ENCODE peak calls at places on chromosomes 2 and 18, in seven cellular contexts. N is left cardiac atrium, V is glutamatergic neuron, I is GOT3, S is germinal center, X is choroid plexus epithelial cell, D is 8988T. K is an unnamed sample.

GRCh38 chr18:48142353-48142752 is 211.9 kb upstream of the SMAD2 start:
- DNase-seq in D (no peak), N (no peak), S (no peak), V (no peak), X (no peak), I (no peak), K (no peak)

GRCh38 chr2:119649364-119649917 is 29.6 kb upstream of the TMEM177 start:
- DNase-seq in S (no peak), X (peak), N (no peak), V (no peak), I (no peak), D (no peak), K (no peak)

GRCh38 chr2:238487652-238488346 is 61.1 kb downstream of the ASB1 start:
- DNase-seq in I (no peak), S (no peak), N (no peak), D (no peak), X (no peak), V (no peak), K (no peak)

GRCh38 chr2:3659447-3660432 is 1.7 kb downstream of the ALLC start:
- DNase-seq in V (peak), S (no peak), N (peak), X (peak), I (no peak), D (no peak), K (no peak)

GRCh38 chr2:170030040-170030439 is 147.9 kb upstream of the MYO3B start:
- DNase-seq in X (peak), V (no peak), N (no peak), D (no peak), I (no peak), S (no peak), K (no peak)

GRCh38 chr2:216429403-216429802 is 17.1 kb downstream of the SMARCAL1 start:
- DNase-seq in S (no peak), D (no peak), X (no peak), I (no peak), V (no peak), N (no peak), K (no peak)

GRCh38 chr2:38301340-38301968 is 75.6 kb downstream of the ATL2 start:
- DNase-seq in V (no peak), S (peak), N (no peak), D (no peak), X (peak), I (no peak), K (no peak)

GRCh38 chr2:97759727-97760407 is 46.5 kb downstream of the ZAP70 start:
- DNase-seq in X (no peak), I (no peak), D (no peak), S (no peak), V (no peak), N (no peak), K (no peak)

GRCh38 chr2:97706112-97706511 is 7.3 kb upstream of the ZAP70 start:
- DNase-seq in I (no peak), D (no peak), V (no peak), X (no peak), N (no peak), S (no peak), K (no peak)

GRCh38 chr2:12675352-12675795 is 41.4 kb upstream of the TRIB2 start:
- DNase-seq in I (no peak), S (no peak), D (no peak), N (peak), V (no peak), X (peak), K (no peak)

GRCh38 chr2:241882090-241882625 is 12.6 kb downstream of the RTP5 start:
- DNase-seq in D (no peak), N (peak), X (peak), S (peak), I (no peak), V (no peak), K (no peak)

GRCh38 chr18:61333746-61334490 is 688 bp downstream of the CDH20 start:
- DNase-seq in D (no peak), I (no peak), X (peak), N (peak), V (peak), S (no peak), K (no peak)

K was measured in cortex of kidney.